ENCODE peak calls at places on chromosomes 2 and 18, in four cellular contexts. L is GM12878, J is K562, V is SK-N-SH. N is an unnamed sample.

GRCh38 chr2:57076856-57077255 is 893.1 kb downstream of the CCDC85A start:
- DNase-seq in L (no peak), J (no peak), V (no peak), N (no peak)

GRCh38 chr2:196181484-196181883 is 10.1 kb upstream of the STK17B start:
- DNase-seq in J (no peak), L (no peak), V (no peak), N (no peak)

GRCh38 chr18:47944972-47945843 is 14.7 kb upstream of the SMAD2 start:
- DNase-seq in L (no peak), J (no peak), V (no peak), N (no peak)

GRCh38 chr18:59672125-59672769 is 25.0 kb downstream of the CCBE1 start:
- DNase-seq in L (no peak), V (no peak), J (no peak), N (no peak)

GRCh38 chr2:212815453-212815852 is 276.9 kb upstream of the ERBB4 start:
- DNase-seq in L (no peak), V (no peak), J (no peak), N (no peak)

GRCh38 chr18:32095156-32095555 is 3.5 kb downstream of the RNF138 start:
- DNase-seq in J (no peak), L (no peak), V (no peak), N (no peak)

GRCh38 chr2:105873721-105874120 is 129.0 kb downstream of the NCK2 start:
- DNase-seq in V (no peak), L (peak), J (peak), N (no peak)

GRCh38 chr2:143161982-143162837 is 33.0 kb downstream of the ARHGAP15 start:
- DNase-seq in L (no peak), V (peak), J (no peak), N (peak)

GRCh38 chr2:647003-647560 is 30.1 kb downstream of the TMEM18 start:
- DNase-seq in V (no peak), J (no peak), L (no peak), N (no peak)

GRCh38 chr2:216426938-216427337 is 14.7 kb downstream of the SMARCAL1 start:
- DNase-seq in J (no peak), V (no peak), L (no peak), N (no peak)

GRCh38 chr18:61606759-61607158 is 273.5 kb downstream of the CDH20 start:
- DNase-seq in L (no peak), J (no peak), V (no peak), N (peak)

GRCh38 chr2:111126581-111126980 is 5.9 kb downstream of the BCL2L11 start:
- DNase-seq in V (no peak), L (no peak), J (no peak), N (no peak)

GRCh38 chr2:85444629-85445028 is 26.1 kb downstream of the SH2D6 start:
- DNase-seq in V (no peak), L (no peak), J (no peak), N (no peak)

GRCh38 chr2:241541564-241542277 is 16.8 kb upstream of the BOK start:
- DNase-seq in L (no peak), J (no peak), V (peak), N (no peak)

GRCh38 chr2:64487256-64488049 is 33.5 kb downstream of the LGALSL start:
- DNase-seq in V (no peak), J (no peak), L (no peak), N (no peak)

GRCh38 chr2:153917570-153917969 is 45.8 kb downstream of the GALNT13 start:
- DNase-seq in L (no peak), J (no peak), V (no peak), N (no peak)

GRCh38 chr2:189763908-189764661 is 1.5 kb upstream of the OSGEPL1 start:
- DNase-seq in J (no peak), V (no peak), L (no peak), N (no peak)

GRCh38 chr2:152432206-152432653 is 97.3 kb downstream of the FMNL2 start:
- DNase-seq in L (no peak), J (no peak), V (no peak), N (no peak)

GRCh38 chr2:124241-124880 is 78.1 kb upstream of the FAM110C start:
- DNase-seq in J (no peak), V (no peak), L (no peak), N (no peak)

GRCh38 chr2:42878581-42878980 is 86.2 kb upstream of the HAAO start:
- DNase-seq in J (no peak), L (peak), V (no peak), N (no peak)

GRCh38 chr2:60413819-60414178 is 139.7 kb downstream of the BCL11A start:
- DNase-seq in V (no peak), J (no peak), L (peak), N (no peak)

GRCh38 chr2:224009605-224010330 is 29.3 kb downstream of the SERPINE2 start:
- DNase-seq in J (no peak), V (no peak), L (no peak), N (no peak)

GRCh38 chr2:100568989-100569388 is 6.2 kb downstream of the PDCL3 start:
- DNase-seq in L (no peak), J (no peak), V (no peak), N (no peak)

GRCh38 chr2:207215300-207215699 is 49.6 kb upstream of the KLF7 start:
- DNase-seq in L (no peak), V (no peak), J (no peak), N (no peak)

GRCh38 chr2:161269111-161269510 is 39.1 kb upstream of the PSMD14 start:
- DNase-seq in V (no peak), J (no peak), L (no peak), N (no peak)

GRCh38 chr2:25567406-25567805 is 106.0 kb downstream of the DTNB start:
- DNase-seq in J (peak), V (peak), L (peak), N (no peak)

GRCh38 chr2:126898636-126899035 is at the start of gene TEX51:
- DNase-seq in L (no peak), J (no peak), V (no peak), N (no peak)

GRCh38 chr2:195923889-195924288 is 144.7 kb downstream of the DNAH7 start:
- DNase-seq in L (no peak), J (no peak), V (no peak), N (no peak)

GRCh38 chr18:3410273-3410672 is 39.7 kb upstream of the TGIF1 start:
- DNase-seq in J (no peak), V (no peak), L (no peak), N (no peak)

GRCh38 chr2:150487537-150488429 is at the start of gene RND3:
- DNase-seq in J (peak), L (no peak), V (peak), N (peak)

GRCh38 chr2:222256250-222256649 is 42.5 kb downstream of the PAX3 start:
- DNase-seq in L (no peak), V (no peak), J (no peak), N (no peak)

GRCh38 chr2:60884795-60885194 is 3.4 kb downstream of the REL start:
- DNase-seq in J (no peak), L (no peak), V (no peak), N (no peak)

GRCh38 chr18:61578846-61579245 is 245.6 kb downstream of the CDH20 start:
- DNase-seq in L (no peak), J (no peak), V (no peak), N (no peak)

GRCh38 chr18:68387246-68387645 is 327.7 kb downstream of the TMX3 start:
- DNase-seq in L (no peak), V (no peak), J (no peak), N (no peak)

GRCh38 chr2:9100080-9100876 is 96.8 kb upstream of the MBOAT2 start:
- DNase-seq in L (peak), J (no peak), V (no peak), N (no peak)

GRCh38 chr2:51413726-51414125 is 381.8 kb upstream of the NRXN1 start:
- DNase-seq in J (no peak), V (no peak), L (no peak), N (no peak)

GRCh38 chr2:71463342-71463654 is 9.9 kb downstream of the DYSF start:
- DNase-seq in V (no peak), J (no peak), L (no peak), N (no peak)

DNA sequence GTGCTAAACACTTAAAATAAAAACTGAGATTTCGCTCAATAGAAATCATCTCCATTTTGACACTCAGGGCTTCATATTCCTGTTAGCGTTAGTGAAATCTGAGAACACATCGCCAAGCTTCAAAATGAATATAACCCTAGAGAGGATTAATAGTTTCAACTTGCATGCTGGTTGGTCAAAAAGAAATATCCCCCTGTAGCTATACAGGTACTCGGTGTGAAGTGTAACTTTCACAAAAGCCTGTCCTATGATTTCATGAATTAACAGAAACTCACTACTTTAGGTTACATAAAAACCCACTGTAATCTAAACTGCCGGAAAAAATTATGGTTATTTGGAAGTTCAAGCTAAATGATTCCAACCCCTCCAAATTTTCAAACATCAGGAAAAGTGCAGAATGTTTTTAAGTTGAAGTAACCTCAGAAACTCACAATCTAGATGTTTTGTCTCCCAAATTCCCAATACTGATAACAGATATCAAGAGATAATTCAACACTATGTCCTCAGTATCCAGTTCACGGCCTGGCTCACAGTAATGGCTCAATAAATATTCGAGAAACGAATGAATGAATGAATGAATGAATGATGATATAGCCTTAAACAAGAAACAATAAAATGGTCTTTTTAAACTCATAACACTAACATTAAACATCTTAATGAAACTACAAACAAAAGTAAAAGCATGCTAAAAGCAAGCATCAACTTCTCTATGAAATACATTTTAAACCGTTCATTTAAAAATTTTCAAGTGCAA is 2.5 kb downstream of the TLK1 start:
- DNase-seq in V (no peak), L (no peak), J (peak), N (no peak)
- H3K4me3 ChIP-seq in V (peak), L (peak), J (peak), N (peak)

GRCh38 chr2:237290249-237290648 is 123.7 kb downstream of the COL6A3 start:
- DNase-seq in L (no peak), V (no peak), J (no peak), N (peak)

GRCh38 chr2:237293966-237294365 is 120.0 kb downstream of the COL6A3 start:
- DNase-seq in L (no peak), V (no peak), J (no peak), N (no peak)

GRCh38 chr2:237294509-237294908 is 119.5 kb downstream of the COL6A3 start:
- DNase-seq in V (no peak), L (no peak), J (no peak), N (no peak)

GRCh38 chr2:237289134-237289533 is 124.8 kb downstream of the COL6A3 start:
- DNase-seq in L (no peak), V (no peak), J (no peak), N (no peak)

DNA sequence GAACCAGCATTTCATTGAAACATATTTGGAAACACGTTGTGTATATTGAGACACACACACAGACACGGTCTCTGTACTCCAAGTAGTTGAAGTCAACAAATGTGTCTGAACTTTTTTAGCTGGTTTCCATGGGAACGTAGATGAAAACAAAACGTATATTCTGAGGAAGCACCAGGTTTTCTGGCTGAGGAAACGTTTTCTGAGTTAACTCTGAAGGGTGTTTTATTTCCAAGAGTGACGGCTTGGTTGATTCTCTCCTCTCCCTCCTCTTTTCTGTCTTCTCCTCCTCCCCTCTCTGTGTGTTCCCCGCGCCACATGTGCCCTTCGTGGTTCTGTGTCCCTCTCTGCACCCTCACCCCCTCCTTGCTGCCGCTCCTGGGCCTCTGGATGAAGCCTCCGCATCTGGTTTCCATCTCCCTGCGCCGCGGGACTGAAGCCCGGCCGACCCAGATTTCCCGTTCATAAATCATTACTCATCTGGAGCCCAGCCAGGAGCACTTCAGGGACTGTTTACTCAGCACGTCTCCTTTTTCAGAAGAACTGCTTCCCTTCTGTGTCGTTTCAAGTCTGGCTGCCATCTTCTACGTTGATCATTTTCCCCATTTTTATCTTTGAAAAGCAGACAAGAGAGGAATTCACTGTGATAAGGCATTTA is 122.7 kb downstream of the COL6A3 start:
- DNase-seq in L (no peak), V (peak), J (no peak), N (peak)
- TF ChIP-seq EP300 in L (no peak), V (peak), J (no peak), N (peak)

GRCh38 chr2:28276807-28277206 is 115.9 kb upstream of the FOSL2 start:
- DNase-seq in J (no peak), V (no peak), L (no peak), N (no peak)
- H3K4me3 ChIP-seq in J (no peak), V (no peak), L (no peak), N (no peak)

GRCh38 chr2:219451626-219452360 is 17.1 kb downstream of the SPEG start:
- DNase-seq in V (no peak), L (no peak), J (no peak), N (peak)
- TF ChIP-seq EP300 in V (no peak), L (no peak), J (no peak), N (peak)

GRCh38 chr2:201890447-201890846 is 84.1 kb downstream of the CDK15 start:
- DNase-seq in J (no peak), L (no peak), V (no peak), N (no peak)

GRCh38 chr2:201886504-201886903 is 80.2 kb downstream of the CDK15 start:
- DNase-seq in V (no peak), J (no peak), L (no peak), N (no peak)

GRCh38 chr2:201887851-201888451 is 81.6 kb downstream of the CDK15 start:
- DNase-seq in L (no peak), V (no peak), J (no peak), N (no peak)

GRCh38 chr2:201891676-201892075 is 85.3 kb downstream of the CDK15 start:
- DNase-seq in V (no peak), J (no peak), L (no peak), N (no peak)

GRCh38 chr2:201888476-201888875 is 82.1 kb downstream of the CDK15 start:
- DNase-seq in V (no peak), J (no peak), L (no peak), N (no peak)
- H3K4me3 ChIP-seq in V (no peak), J (no peak), L (no peak), N (no peak)